ENCODE peak calls at places on chromosome 2, in seven cellular contexts. L is cardiac muscle cell; F is A549; I is HT1080; P is activated CD8-positive, alpha-beta memory T cell treated with anti-CD3 and anti-CD28 coated beads for 24 hours; E is AG04450; G is effector memory CD4-positive, alpha-beta T cell. U is an unnamed sample.

GRCh38 chr2:7744827-7745226 is 827.6 kb downstream of the RNF144A start:
- DNase-seq in L (no peak), F (no peak), I (peak; percentile 75), P (no peak), E (no peak), G (peak; percentile 33), U (no peak)

GRCh38 chr2:236679906-236680305 is 110.3 kb downstream of the ACKR3 start:
- DNase-seq in L (no peak), F (no peak), I (peak; percentile 9), P (no peak), E (no peak), G (no peak), U (no peak)

GRCh38 chr2:8639122-8639635 is 42.7 kb upstream of the ID2 start:
- DNase-seq in L (no peak), F (no peak), I (no peak), P (no peak), E (no peak), G (no peak), U (no peak)

GRCh38 chr2:60882971-60883753 is 1.8 kb downstream of the REL start:
- DNase-seq in L (peak; percentile 20), F (peak; percentile 25), I (peak; percentile 11), P (no peak), E (no peak), G (no peak), U (no peak)

GRCh38 chr2:159462201-159462785 is 154.1 kb downstream of the BAZ2B start:
- DNase-seq in L (no peak), F (no peak), I (no peak), P (no peak), E (no peak), G (no peak), U (no peak)

GRCh38 chr2:55233658-55233940 is 1.1 kb downstream of the RPS27A start:
- DNase-seq in L (no peak), F (no peak), I (no peak), P (no peak), E (no peak), G (no peak), U (no peak)

GRCh38 chr2:45674035-45674791 is 22.7 kb downstream of the PRKCE start:
- DNase-seq in L (no peak), F (no peak), I (no peak), P (no peak), E (no peak), G (no peak), U (no peak)

GRCh38 chr2:54360055-54360792 is 95.9 kb upstream of the SPTBN1 start:
- DNase-seq in L (peak; percentile 98), F (no peak), I (peak; percentile 38), P (no peak), E (peak; percentile 21), G (no peak), U (no peak)

GRCh38 chr2:100879296-100879695 is 59.4 kb downstream of the NPAS2 start:
- DNase-seq in L (no peak), F (no peak), I (no peak), P (no peak), E (no peak), G (no peak), U (no peak)

GRCh38 chr2:208033701-208034502 is 8.6 kb upstream of the PLEKHM3 start:
- DNase-seq in L (peak; percentile 46), F (peak; percentile 65), I (peak; percentile 64), P (no peak), E (no peak), G (no peak), U (no peak)

GRCh38 chr2:128425216-128425615 is 106.5 kb upstream of the HS6ST1 start:
- DNase-seq in L (no peak), F (no peak), I (no peak), P (no peak), E (no peak), G (no peak), U (no peak)

GRCh38 chr2:108315408-108316193 is 26.9 kb downstream of the SULT1C2 start:
- DNase-seq in L (no peak), F (no peak), I (no peak), P (no peak), E (no peak), G (no peak), U (peak; percentile 15)

GRCh38 chr2:132824716-132825115 is 154.7 kb upstream of the LYPD1 start:
- DNase-seq in L (no peak), F (peak; percentile 3), I (peak; percentile 85), P (no peak), E (no peak), G (no peak), U (no peak)